ENCODE peak calls at places on chromosomes 6 and 20, in five cellular contexts. O is upper lobe of right lung, U is NCI-H1092 treated with DMSO at 0.1 percent for 48 hours, M is anterior cingulate cortex, V is EL. C is an unnamed sample.

GRCh38 chr6:147080215-147080614 is 124.0 kb upstream of the STXBP5 start:
- DNase-seq in V (no peak), M (no peak), U (peak), O (no peak), C (no peak)

GRCh38 chr6:137087902-137088301 is 43.1 kb upstream of the IL20RA start:
- DNase-seq in U (no peak), O (no peak), V (no peak), M (no peak), C (no peak)

GRCh38 chr6:30463651-30464618 is 25.4 kb upstream of the HLA-E start:
- DNase-seq in M (no peak), V (peak), O (peak), U (no peak), C (no peak)

GRCh38 chr6:22145823-22146379 is 150.9 kb downstream of the PRL start:
- DNase-seq in V (peak), M (peak), O (no peak), U (peak), C (no peak)

GRCh38 chr20:60960500-60960899 is 291.6 kb upstream of the CDH4 start:
- DNase-seq in V (no peak), O (no peak), U (no peak), M (no peak), C (no peak)

GRCh38 chr20:1644101-1644962 is 13.2 kb downstream of the SIRPG start:
- DNase-seq in U (no peak), V (no peak), O (peak), M (no peak), C (no peak)

GRCh38 chr20:32559753-32560380 is 25.3 kb downstream of the NOL4L start:
- DNase-seq in M (no peak), U (no peak), O (no peak), V (no peak), C (no peak)

GRCh38 chr6:170152111-170152926 is 138.6 kb downstream of the DLL1 start:
- DNase-seq in U (peak), V (no peak), O (no peak), M (no peak), C (no peak)

GRCh38 chr20:36243726-36244125 is 7.4 kb downstream of the AAR2 start:
- DNase-seq in V (no peak), M (no peak), U (no peak), O (no peak), C (no peak)

GRCh38 chr6:84685983-84686584 is 78.3 kb downstream of the TBX18 start:
- DNase-seq in V (peak), O (no peak), M (no peak), U (no peak), C (no peak)

GRCh38 chr20:16947346-16947943 is 199.3 kb downstream of the OTOR start:
- DNase-seq in O (no peak), U (no peak), M (no peak), V (no peak), C (no peak)

GRCh38 chr6:40996591-40997247 is 42.3 kb downstream of the UNC5CL start:
- DNase-seq in V (no peak), O (no peak), M (no peak), U (no peak), C (no peak)

GRCh38 chr20:40991181-40991889 is 37.3 kb upstream of the TOP1 start:
- DNase-seq in M (no peak), O (peak), V (peak), U (no peak), C (peak)

GRCh38 chr6:56864171-56864616 is 90.7 kb upstream of the BEND6 start:
- DNase-seq in O (no peak), U (no peak), M (no peak), V (peak), C (no peak)

GRCh38 chr6:2748183-2748582 is 2.5 kb downstream of the MYLK4 start:
- DNase-seq in V (no peak), M (no peak), O (no peak), U (no peak), C (no peak)

GRCh38 chr20:49384437-49385434 is 97.7 kb downstream of the KCNB1 start:
- DNase-seq in M (no peak), O (peak), U (peak), V (peak), C (no peak)

GRCh38 chr6:69693749-69694148 is 103.1 kb downstream of the LMBRD1 start:
- DNase-seq in V (peak), U (no peak), M (no peak), O (no peak), C (no peak)

GRCh38 chr6:362924-363249 is 28.7 kb upstream of the IRF4 start:
- DNase-seq in M (no peak), O (no peak), V (no peak), U (no peak), C (no peak)

GRCh38 chr6:113995632-113996031 is 24.7 kb upstream of the HDAC2 start:
- DNase-seq in M (no peak), O (no peak), U (peak), V (peak), C (no peak)

GRCh38 chr6:1737463-1738311 is 128.0 kb downstream of the FOXC1 start:
- DNase-seq in M (no peak), V (no peak), U (no peak), O (no peak), C (no peak)

GRCh38 chr6:66173587-66173986 is 466.6 kb upstream of the EYS start:
- DNase-seq in M (no peak), O (no peak), U (no peak), V (no peak), C (no peak)

GRCh38 chr6:11525468-11526155 is 11.9 kb upstream of the TMEM170B start:
- DNase-seq in O (no peak), M (no peak), V (peak), U (no peak), C (no peak)

GRCh38 chr6:117613920-117614535 is 11.7 kb upstream of the GOPC start:
- DNase-seq in V (peak), O (no peak), U (no peak), M (no peak), C (no peak)

GRCh38 chr6:136087986-136088385 is 162.1 kb downstream of the MTFR2 start:
- DNase-seq in U (no peak), V (peak), M (no peak), O (no peak), C (no peak)

GRCh38 chr20:34997171-34997570 is 41.5 kb downstream of the MYH7B start:
- DNase-seq in V (no peak), M (peak), O (no peak), U (no peak), C (no peak)

GRCh38 chr6:37920667-37921066 is 101.1 kb downstream of the ZFAND3 start:
- DNase-seq in M (no peak), O (no peak), U (peak), V (no peak), C (no peak)

GRCh38 chr20:2671977-2672376 is 8.0 kb upstream of the IDH3B start:
- DNase-seq in V (no peak), U (no peak), O (no peak), M (no peak), C (no peak)

GRCh38 chr6:89834884-89835792 is 5.5 kb downstream of the CASP8AP2 start:
- DNase-seq in U (no peak), V (peak), O (no peak), M (no peak), C (no peak)

GRCh38 chr20:62171245-62171644 is 11.6 kb upstream of the MTG2 start:
- DNase-seq in U (no peak), M (no peak), V (no peak), O (no peak), C (no peak)

GRCh38 chr6:40509163-40509562 is 78.0 kb downstream of the LRFN2 start:
- DNase-seq in U (no peak), M (no peak), V (no peak), O (no peak), C (no peak)

GRCh38 chr6:125231133-125231532 is 70.6 kb downstream of the HDDC2 start:
- DNase-seq in M (no peak), U (no peak), V (no peak), O (no peak), C (no peak)

GRCh38 chr6:111794716-111795452 is 78.4 kb downstream of the FYN start:
- DNase-seq in V (no peak), M (no peak), O (no peak), U (no peak), C (no peak)

GRCh38 chr20:23340524-23340923 is 10.1 kb upstream of the NXT1 start:
- DNase-seq in O (no peak), U (peak), M (no peak), V (peak), C (no peak)

GRCh38 chr6:4358414-4359107 is 223.2 kb upstream of the ECI2 start:
- DNase-seq in V (peak), O (peak), U (no peak), M (peak), C (peak)

GRCh38 chr6:166900130-166900708 is 56.1 kb downstream of the RNASET2 start:
- DNase-seq in V (no peak), U (no peak), O (no peak), M (no peak), C (peak)

GRCh38 chr20:675453-676314 is at the start of gene SCRT2:
- DNase-seq in O (peak), V (peak), U (no peak), M (no peak), C (no peak)

GRCh38 chr6:13165518-13166186 is 162.7 kb downstream of the TBC1D7 start:
- DNase-seq in M (no peak), V (no peak), O (no peak), U (no peak), C (no peak)

GRCh38 chr6:36545767-36546663 is 1.3 kb downstream of the STK38 start:
- DNase-seq in O (no peak), U (no peak), V (peak), M (no peak), C (no peak)